ENCODE peak calls at places on chromosomes 5 and 9, in seven cellular contexts. P is GM23248; I is CD4-positive, alpha-beta memory T cell; O is CD4-positive, CD25-positive, alpha-beta regulatory T cell; X is heart left ventricle; L is coronary artery; N is fibroblast of pulmonary artery. F is an unnamed sample.
A peak's percentile ranks its signal among the peaks of the same experiment; 100 is the strongest.

GRCh38 chr5:4551034-4551433 is 589.1 kb upstream of the ADAMTS16 start:
- DNase-seq in N (no peak), X (no peak), L (no peak), P (no peak), O (no peak), I (no peak), F (no peak)

GRCh38 chr9:126606483-126606870 is 7.3 kb upstream of the LMX1B start:
- DNase-seq in O (no peak), P (no peak), X (no peak), I (no peak), N (no peak), L (no peak), F (no peak)

GRCh38 chr5:115384587-115385375 is 88.3 kb upstream of the CCDC112 start:
- DNase-seq in L (no peak), N (no peak), P (no peak), I (no peak), O (no peak), X (no peak), F (no peak)

GRCh38 chr9:3467593-3468219 is 58.1 kb downstream of the RFX3 start:
- DNase-seq in P (peak; percentile 88), X (peak; percentile 49), O (peak; percentile 78), L (no peak), I (peak; percentile 70), N (peak; percentile 83), F (peak; percentile 67)

GRCh38 chr5:124253421-124253820 is 493.0 kb downstream of the ZNF608 start:
- DNase-seq in N (no peak), I (no peak), P (no peak), O (no peak), X (no peak), L (no peak), F (no peak)

GRCh38 chr5:140632366-140633080 is 452 bp downstream of the CD14 start:
- DNase-seq in X (peak; percentile 71), O (peak; percentile 74), N (peak; percentile 78), L (peak; percentile 82), I (peak; percentile 66), P (peak; percentile 73), F (peak; percentile 78)

GRCh38 chr5:39760385-39761198 is 335.8 kb upstream of the DAB2 start:
- DNase-seq in X (no peak), L (no peak), O (no peak), I (no peak), P (peak; percentile 94), N (peak; percentile 99), F (no peak)

GRCh38 chr5:80141147-80141671 is 106.1 kb downstream of the THBS4 start:
- DNase-seq in X (peak; percentile 91), O (no peak), I (no peak), N (peak; percentile 70), P (peak; percentile 55), L (peak; percentile 88), F (peak; percentile 97)

GRCh38 chr5:67053229-67053628 is 143.4 kb downstream of the CD180 start:
- DNase-seq in X (no peak), L (no peak), O (no peak), P (no peak), I (no peak), N (no peak), F (no peak)

GRCh38 chr9:5587024-5587423 is 41.9 kb upstream of the RIC1 start:
- DNase-seq in L (no peak), O (no peak), I (no peak), N (peak; percentile 78), X (no peak), P (peak; percentile 91), F (no peak)

GRCh38 chr9:96009690-96010477 is 134.4 kb downstream of the ERCC6L2 start:
- DNase-seq in O (peak; percentile 63), L (no peak), N (no peak), P (no peak), X (no peak), I (peak; percentile 82), F (no peak)

GRCh38 chr9:114437401-114437893 is 49.7 kb upstream of the AKNA start:
- DNase-seq in L (peak; percentile 14), P (no peak), I (no peak), X (no peak), N (no peak), O (no peak), F (no peak)

GRCh38 chr5:95876782-95877181 is 54.3 kb upstream of the GLRX start:
- DNase-seq in O (no peak), P (no peak), X (no peak), N (no peak), L (no peak), I (no peak), F (no peak)

GRCh38 chr5:8993031-8993430 is 552.8 kb downstream of the SEMA5A start:
- DNase-seq in X (no peak), I (no peak), L (no peak), N (peak; percentile 36), P (peak; percentile 37), O (no peak), F (no peak)

GRCh38 chr5:44046581-44047327 is 342.5 kb downstream of the FGF10 start:
- DNase-seq in L (no peak), N (no peak), P (no peak), O (no peak), X (no peak), I (no peak), F (no peak)

GRCh38 chr5:63255609-63256008 is 677.0 kb downstream of the LRRC70 start:
- DNase-seq in I (no peak), P (peak; percentile 25), X (no peak), N (no peak), L (no peak), O (no peak), F (no peak)

GRCh38 chr9:90129446-90129845 is 513.2 kb downstream of the DIRAS2 start:
- DNase-seq in O (no peak), N (no peak), X (no peak), I (no peak), P (no peak), L (no peak), F (no peak)

GRCh38 chr9:90128587-90129190 is 513.9 kb downstream of the DIRAS2 start:
- DNase-seq in L (no peak), I (no peak), X (no peak), N (no peak), P (no peak), O (no peak), F (no peak)

GRCh38 chr9:90127923-90128322 is 514.7 kb downstream of the DIRAS2 start:
- DNase-seq in O (no peak), P (no peak), X (no peak), L (no peak), I (no peak), N (no peak), F (no peak)

GRCh38 chr9:90124961-90125360 is 517.7 kb downstream of the DIRAS2 start:
- DNase-seq in N (no peak), O (no peak), L (no peak), P (peak; percentile 31), I (no peak), X (no peak), F (no peak)
- H3K4me3 ChIP-seq in N (no peak overlapping the region), O (no peak overlapping the region), L (no peak overlapping the region), P (no peak overlapping the region), I (no peak overlapping the region), X (no peak overlapping the region), F (no peak overlapping the region)

GRCh38 chr5:55232985-55233928 is at the start of gene CCNO:
- DNase-seq in X (peak; percentile 54), O (peak; percentile 70), P (peak; percentile 90), L (peak; percentile 79), I (peak; percentile 59), N (peak; percentile 72), F (peak; percentile 75)
- H3K4me3 ChIP-seq in X (peak within 1 kb of the TSS; percentile 63), O (peak within 1 kb of the TSS; percentile 72), P (peak within 1 kb of the TSS; percentile 81), L (peak within 1 kb of the TSS; percentile 75), I (peak within 1 kb of the TSS; percentile 65), N (peak within 1 kb of the TSS; percentile 55), F (peak within 1 kb of the TSS; percentile 27)

DNA sequence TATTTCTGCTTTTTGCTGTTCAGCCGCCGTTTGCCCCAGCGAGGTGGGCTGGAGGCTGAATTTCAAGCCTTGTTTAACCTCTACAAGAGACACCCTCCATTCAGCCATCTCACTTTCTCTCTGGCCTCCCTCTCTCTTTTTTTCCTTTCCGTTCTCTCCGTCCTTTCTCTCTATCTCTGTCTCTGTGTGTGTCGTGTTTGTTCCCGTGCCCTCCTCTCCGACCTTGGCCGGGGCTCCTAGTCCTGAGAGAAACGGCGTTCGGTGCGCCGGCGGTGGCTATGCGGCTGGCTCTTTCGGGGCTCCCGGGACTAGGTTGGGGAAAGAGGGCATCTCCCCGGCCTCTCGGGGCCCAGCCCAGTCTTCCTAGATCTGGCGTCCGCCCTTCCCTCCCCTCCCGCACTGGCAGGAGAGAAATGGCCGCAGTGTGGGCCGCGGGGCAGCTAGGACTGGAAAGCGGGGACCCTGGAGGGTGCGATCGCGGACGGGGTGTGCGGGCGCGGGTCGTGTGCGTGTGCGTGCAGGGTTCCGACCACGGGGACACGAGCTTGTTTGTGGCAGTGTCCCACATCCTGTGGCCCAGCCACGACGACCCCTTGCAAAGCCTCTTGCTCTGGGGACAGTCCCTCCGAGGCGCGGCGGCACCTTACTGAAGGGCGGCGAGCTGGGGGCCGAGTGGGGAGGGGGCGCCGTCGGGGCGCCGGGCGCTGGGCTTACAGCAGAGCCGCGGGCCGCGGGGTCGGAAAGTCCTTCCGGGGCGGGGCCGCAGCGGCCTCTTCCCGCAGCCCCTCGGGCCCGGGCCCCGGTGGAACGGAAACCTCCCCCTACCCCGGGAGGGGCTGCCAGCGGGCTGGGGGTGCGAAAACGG is 5.7 kb downstream of the LHX2 start:
- DNase-seq in L (no peak), O (no peak), X (no peak), P (no peak), I (no peak), N (no peak), F (no peak)
- H3K4me3 ChIP-seq in L (peak overlapping the region; percentile 51), O (no peak overlapping the region), X (peak overlapping the region; percentile 46), P (peak overlapping the region; percentile 49), I (no peak overlapping the region), N (no peak overlapping the region), F (no peak overlapping the region)

GRCh38 chr5:151899400-151899799 is 25.3 kb downstream of the GLRA1 start:
- DNase-seq in I (no peak), N (no peak), L (no peak), X (no peak), P (no peak), O (no peak), F (no peak)

GRCh38 chr5:151895660-151896040 is 29.0 kb downstream of the GLRA1 start:
- DNase-seq in N (no peak), P (peak; percentile 8), X (no peak), O (no peak), I (no peak), L (no peak), F (no peak)

GRCh38 chr5:151897017-151897552 is 27.6 kb downstream of the GLRA1 start:
- DNase-seq in P (no peak), O (no peak), I (no peak), N (no peak), L (no peak), X (no peak), F (no peak)

GRCh38 chr5:151897896-151898295 is 26.8 kb downstream of the GLRA1 start:
- DNase-seq in P (no peak), I (no peak), O (no peak), L (no peak), X (no peak), N (no peak), F (no peak)

DNA sequence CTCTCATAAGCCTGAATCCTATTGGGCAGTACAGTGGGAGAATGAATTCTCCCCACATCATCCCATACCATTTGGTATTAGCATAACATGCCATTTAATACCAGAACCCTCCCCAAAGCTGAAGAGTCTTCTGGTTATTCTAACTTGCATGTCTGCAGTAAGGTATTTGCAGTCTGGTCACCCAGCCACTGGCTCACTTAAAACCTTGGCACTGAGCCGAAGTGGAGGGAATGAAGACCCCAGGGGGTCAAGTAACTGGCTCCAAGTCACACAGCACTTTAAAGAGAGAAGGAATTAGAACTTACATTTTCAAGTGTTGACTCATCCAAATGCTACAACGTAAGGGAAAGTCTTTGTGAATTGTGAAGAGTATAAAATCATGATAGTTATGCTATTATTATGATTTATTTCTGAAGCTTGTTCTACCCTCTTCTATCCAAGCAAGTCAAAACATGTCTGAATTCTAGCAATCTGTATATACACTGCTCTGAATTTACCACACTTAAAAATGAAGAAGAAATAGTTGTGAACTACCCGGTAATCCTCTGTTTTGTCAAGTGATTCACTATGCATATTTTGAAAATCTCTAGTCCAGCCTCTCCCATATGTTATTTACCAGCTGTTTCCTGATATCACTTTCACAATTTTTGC is 28.5 kb downstream of the GLRA1 start:
- DNase-seq in O (no peak), N (peak; percentile 46), P (peak; percentile 38), X (no peak), L (no peak), I (no peak), F (no peak)
- H3K4me3 ChIP-seq in O (no peak overlapping the region), N (no peak overlapping the region), P (no peak overlapping the region), X (no peak overlapping the region), L (no peak overlapping the region), I (no peak overlapping the region), F (no peak overlapping the region)

F was measured in adrenal gland.